ENCODE peak calls at places on chromosomes 7 and 10, in five cellular contexts. Q, F, N, S and R are unnamed samples. For H3K9me3, the result is how much of the 10 kb centered on the place peaks cover.

GRCh38 chr7:92276486-92276885 is 30.7 kb downstream of the ANKIB1 start:
- DNase-seq in F (no peak), S (no peak), Q (no peak), N (no peak), R (no peak)

GRCh38 chr10:11902646-11903045 is 79.5 kb downstream of the PROSER2 start:
- DNase-seq in S (no peak), N (no peak), Q (no peak), F (no peak), R (no peak)

GRCh38 chr7:86445285-86445684 is 198.4 kb upstream of the GRM3 start:
- DNase-seq in F (no peak), S (no peak), Q (no peak), N (no peak), R (no peak)

GRCh38 chr7:87057210-87057609 is 2.2 kb downstream of the ELAPOR2 start:
- DNase-seq in N (no peak), S (peak), Q (no peak), F (no peak), R (no peak)

GRCh38 chr7:45601094-45601493 is 26.9 kb downstream of the ADCY1 start:
- DNase-seq in N (peak), S (no peak), Q (no peak), F (no peak), R (peak)

GRCh38 chr10:70462349-70462984 is 16.1 kb upstream of the PALD1 start:
- DNase-seq in Q (peak), S (no peak), F (peak), N (no peak), R (no peak)

GRCh38 chr7:47609803-47610452 is 28.0 kb upstream of the TNS3 start:
- DNase-seq in N (no peak), S (no peak), F (no peak), Q (peak), R (no peak)

GRCh38 chr10:18340496-18341051 is 200.3 kb downstream of the CACNB2 start:
- DNase-seq in F (no peak), S (no peak), Q (peak), N (no peak), R (no peak)

GRCh38 chr7:70704921-70705346 is 427.0 kb upstream of the GALNT17 start:
- DNase-seq in F (no peak), N (no peak), S (no peak), Q (no peak), R (no peak)

GRCh38 chr10:106436123-106436740 is 728.3 kb downstream of the SORCS1 start:
- DNase-seq in F (no peak), N (no peak), S (no peak), Q (no peak), R (no peak)

GRCh38 chr10:122374246-122374858 is at the start of gene PLEKHA1:
- DNase-seq in S (peak), F (peak), N (peak), Q (peak), R (peak)

GRCh38 chr10:30433286-30433778 is 652 bp upstream of the MAP3K8 start:
- DNase-seq in N (peak), S (peak), F (peak), Q (peak), R (peak)

GRCh38 chr10:90937645-90938258 is 16.9 kb upstream of the ANKRD1 start:
- DNase-seq in Q (no peak), S (no peak), F (no peak), N (no peak), R (peak)

GRCh38 chr7:116232920-116233319 is 22.6 kb downstream of the TES start:
- DNase-seq in Q (no peak), N (no peak), F (no peak), S (no peak), R (no peak)

GRCh38 chr7:116235380-116235779 is 25.0 kb downstream of the TES start:
- DNase-seq in F (no peak), S (no peak), Q (no peak), N (no peak), R (no peak)

GRCh38 chr7:116236020-116236630 is 25.8 kb downstream of the TES start:
- DNase-seq in F (peak), Q (peak), N (no peak), S (peak), R (peak)

GRCh38 chr7:116232402-116232749 is 22.0 kb downstream of the TES start:
- DNase-seq in F (no peak), S (no peak), Q (no peak), N (no peak), R (no peak)

DNA sequence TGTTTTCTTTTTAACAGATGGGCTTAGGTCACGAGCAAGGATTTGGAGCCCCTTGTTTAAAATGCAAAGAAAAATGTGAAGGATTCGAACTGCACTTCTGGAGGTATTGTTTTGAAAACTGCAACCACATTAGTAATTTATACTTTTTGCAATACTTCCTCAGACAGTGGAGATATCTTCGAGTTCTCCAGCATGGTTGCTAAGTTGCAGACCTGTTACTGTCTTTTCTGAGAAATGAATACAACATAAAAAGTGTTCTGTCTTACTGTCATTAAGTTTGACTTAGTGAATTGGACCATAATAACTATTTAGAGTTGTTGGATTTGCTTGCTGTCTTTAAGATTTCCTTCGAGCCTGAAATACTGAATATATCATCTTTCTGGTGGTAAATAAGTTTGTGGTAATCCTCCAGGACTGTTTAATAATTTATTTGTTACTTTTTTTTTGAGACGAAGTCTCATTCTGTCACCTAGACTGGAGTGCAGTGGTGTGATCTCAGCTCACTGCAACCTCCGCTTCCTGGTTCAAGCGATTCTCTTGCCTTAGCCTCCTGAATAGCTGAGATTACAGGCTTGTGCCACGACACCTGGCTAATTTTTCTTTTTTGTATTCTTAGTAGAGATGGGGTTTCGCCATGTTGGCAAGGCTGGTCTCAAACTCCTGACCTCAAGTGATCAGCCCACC is 24.3 kb downstream of the TES start:
- DNase-seq in S (no peak), Q (no peak), N (no peak), F (no peak), R (no peak)
- H3K9me3 ChIP-seq in S (under half), Q (under half), N (under half), F (under half), R (under half)

GRCh38 chr7:128032605-128033235 is 1.5 kb upstream of the LRRC4 start:
- DNase-seq in N (no peak), S (no peak), Q (no peak), F (no peak), R (no peak)
- H3K4me3 ChIP-seq in N (peak), S (no peak), Q (peak), F (no peak), R (peak)

DNA sequence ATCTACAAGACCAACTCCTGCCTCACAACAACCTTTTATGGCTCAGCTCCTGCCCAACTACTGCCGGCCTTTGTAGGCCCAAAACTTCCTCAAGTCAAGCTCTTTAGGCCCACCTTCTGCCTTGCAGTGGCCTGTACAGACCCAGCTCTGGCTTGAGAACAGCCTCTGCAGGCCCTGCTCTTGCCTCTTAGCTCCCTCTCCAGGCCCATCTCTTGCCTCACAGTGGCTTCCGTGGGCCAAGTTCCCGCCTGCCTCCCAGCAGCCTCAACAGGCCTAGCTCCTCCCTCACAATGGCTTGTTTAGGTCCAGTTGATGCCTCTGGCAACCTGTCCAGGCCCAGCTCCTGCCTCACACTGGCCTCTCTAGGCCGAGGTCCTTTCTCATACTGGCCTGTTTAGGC is 32.4 kb upstream of the VKORC1L1 start:
- DNase-seq in F (no peak), S (no peak), N (no peak), Q (no peak), R (peak)
- TF ChIP-seq CTCF in F (no peak), S (peak), N (peak), Q (no peak), R (peak)

DNA sequence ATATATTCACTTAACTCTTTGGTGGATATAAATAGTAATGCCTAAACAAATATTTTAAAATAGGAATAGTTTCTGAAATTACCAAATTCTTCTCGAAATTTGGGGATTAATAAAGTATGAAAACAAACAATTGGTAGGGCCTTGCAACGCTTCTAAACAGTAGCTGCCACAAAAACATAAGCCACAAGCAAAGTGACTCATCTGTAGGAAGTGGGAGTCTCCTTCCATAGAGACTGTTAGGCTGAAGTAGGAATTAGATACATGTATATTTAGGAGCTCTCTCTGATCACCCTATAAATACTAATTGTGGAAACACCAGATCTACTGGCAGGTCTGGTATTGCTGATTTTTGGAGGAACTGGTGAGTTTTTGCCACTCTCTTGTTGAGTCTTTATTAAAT is 5.7 kb upstream of the LMOD2 start:
- DNase-seq in F (no peak), S (no peak), N (no peak), Q (no peak), R (no peak)
- H3K9me3 ChIP-seq in F (under half), S (under half), N (under half), Q (under half), R (under half)

GRCh38 chr10:73780301-73780700 is 1.5 kb upstream of the CHCHD1 start:
- DNase-seq in F (no peak), Q (no peak), N (no peak), S (no peak), R (no peak)
- H3K4me3 ChIP-seq in F (no peak), Q (no peak), N (no peak), S (peak), R (no peak)

GRCh38 chr10:78964952-78965633 is 103.7 kb upstream of the ZMIZ1 start:
- DNase-seq in Q (peak), S (peak), F (no peak), N (no peak), R (peak)
- TF ChIP-seq CTCF in Q (no peak), S (no peak), F (no peak), N (no peak), R (no peak)